ENCODE peak calls at places on chromosomes 12 and 14, in seven cellular contexts. D, Y, I, C, K, U and N are unnamed samples.
A peak's percentile ranks its signal among the peaks of the same experiment; 100 is the strongest.

GRCh38 chr14:105480807-105481801 is 5.6 kb upstream of the CRIP1 start:
- DNase-seq in C (peak; percentile 92), D (peak; percentile 95), I (peak; percentile 62), Y (peak; percentile 88), K (peak; percentile 92), U (peak; percentile 97), N (peak; percentile 93)

GRCh38 chr12:44874981-44875416 is 1.1 kb downstream of the NELL2 start:
- DNase-seq in C (peak; percentile 63), I (no peak), Y (peak; percentile 37), U (peak; percentile 54), K (peak; percentile 23), D (no peak), N (no peak)

GRCh38 chr14:97073622-97074021 is 276.4 kb downstream of the VRK1 start:
- DNase-seq in D (no peak), Y (no peak), C (no peak), K (no peak), U (no peak), I (no peak), N (no peak)

GRCh38 chr14:20434701-20435453 is 1.1 kb downstream of the KLHL33 start:
- DNase-seq in C (no peak), Y (no peak), I (no peak), U (peak; percentile 89), D (peak; percentile 87), K (no peak), N (no peak)

GRCh38 chr14:99619873-99620834 is 16.1 kb upstream of the CCDC85C start:
- DNase-seq in Y (no peak), C (peak; percentile 61), I (peak; percentile 44), U (no peak), D (no peak), K (no peak), N (no peak)

GRCh38 chr14:69079188-69079742 is 73.7 kb downstream of the DCAF5 start:
- DNase-seq in K (no peak), D (no peak), Y (no peak), U (no peak), I (peak; percentile 94), C (no peak), N (peak; percentile 90)

GRCh38 chr12:5003025-5003666 is 40.5 kb upstream of the KCNA5 start:
- DNase-seq in D (peak; percentile 71), K (peak; percentile 57), C (peak; percentile 84), U (peak; percentile 73), I (peak; percentile 12), Y (peak; percentile 54), N (peak; percentile 70)

GRCh38 chr12:9687228-9687627 is 17.7 kb downstream of the CLEC2D start:
- DNase-seq in K (no peak), C (peak; percentile 7), I (peak; percentile 32), Y (no peak), D (no peak), U (no peak), N (no peak)

GRCh38 chr14:104844306-104845032 is 20.6 kb upstream of the CEP170B start:
- DNase-seq in U (peak; percentile 46), I (no peak), D (no peak), Y (no peak), K (no peak), C (peak; percentile 54), N (no peak)

GRCh38 chr14:42222924-42223471 is 616.3 kb downstream of the LRFN5 start:
- DNase-seq in D (no peak), U (no peak), Y (no peak), C (no peak), K (no peak), I (peak; percentile 76), N (peak; percentile 14)

GRCh38 chr12:29148958-29149690 is at the start of gene FAR2:
- DNase-seq in C (peak; percentile 66), K (peak; percentile 85), D (peak; percentile 77), U (peak; percentile 67), Y (peak; percentile 44), I (peak; percentile 18), N (peak; percentile 56)

GRCh38 chr12:26608706-26609105 is 224.3 kb downstream of the ITPR2 start:
- DNase-seq in K (no peak), Y (no peak), D (no peak), U (no peak), I (no peak), C (no peak), N (no peak)

GRCh38 chr12:25670076-25671055 is 117.3 kb upstream of the LMNTD1 start:
- DNase-seq in D (no peak), K (no peak), U (no peak), Y (no peak), I (peak; percentile 48), C (no peak), N (no peak)

GRCh38 chr12:52651726-52652261 is at the start of gene KRT2:
- DNase-seq in K (no peak), C (no peak), Y (no peak), I (no peak), U (no peak), D (no peak), N (no peak)

GRCh38 chr12:102757154-102757873 is 159.7 kb downstream of the PAH start:
- DNase-seq in U (no peak), Y (no peak), D (peak; percentile 73), K (no peak), I (no peak), C (no peak), N (peak; percentile 60)

GRCh38 chr14:23522643-23523198 is 28.8 kb downstream of the ZFHX2 start:
- DNase-seq in K (no peak), D (no peak), I (no peak), C (no peak), Y (no peak), U (no peak), N (no peak)

GRCh38 chr12:114933428-114934160 is 249.6 kb upstream of the TBX3 start:
- DNase-seq in U (no peak), Y (no peak), D (no peak), I (peak; percentile 88), K (peak; percentile 6), C (no peak), N (no peak)

GRCh38 chr12:18905134-18905533 is 167.2 kb downstream of the CAPZA3 start:
- DNase-seq in Y (no peak), U (no peak), D (no peak), K (no peak), I (no peak), C (no peak), N (no peak)

GRCh38 chr12:90102957-90103652 is 394.5 kb upstream of the ATP2B1 start:
- DNase-seq in Y (no peak), U (no peak), D (no peak), K (peak; percentile 19), C (peak; percentile 49), I (peak; percentile 26), N (peak; percentile 62)

GRCh38 chr12:57722716-57723629 is 15.6 kb downstream of the AGAP2 start:
- DNase-seq in Y (no peak), C (no peak), I (no peak), D (no peak), U (no peak), K (no peak), N (no peak)

GRCh38 chr12:85697003-85697402 is 139.2 kb downstream of the RASSF9 start:
- DNase-seq in U (no peak), I (no peak), Y (no peak), D (no peak), C (no peak), K (no peak), N (no peak)

GRCh38 chr14:79749051-79749450 is 462.3 kb downstream of the DIO2 start:
- DNase-seq in I (no peak), D (no peak), U (no peak), C (no peak), K (no peak), Y (no peak), N (no peak)

GRCh38 chr12:29238822-29239291 is 89.8 kb downstream of the FAR2 start:
- DNase-seq in K (no peak), D (no peak), Y (no peak), U (no peak), I (peak; percentile 52), C (peak; percentile 10), N (no peak)

GRCh38 chr12:127485528-127485927 is 781.4 kb upstream of the TMEM132C start:
- DNase-seq in K (no peak), U (no peak), C (no peak), I (peak; percentile 85), D (no peak), Y (no peak), N (no peak)

GRCh38 chr12:71746983-71747611 is 7.6 kb upstream of the RAB21 start:
- DNase-seq in D (no peak), C (peak; percentile 59), U (no peak), I (peak; percentile 36), Y (no peak), K (peak; percentile 49), N (peak; percentile 80)

GRCh38 chr14:85252011-85252410 is 277.9 kb upstream of the FLRT2 start:
- DNase-seq in I (peak; percentile 60), D (no peak), Y (no peak), C (no peak), K (no peak), U (no peak), N (peak; percentile 74)

GRCh38 chr12:62260733-62261683 is 804 bp downstream of the USP15 start:
- DNase-seq in K (peak; percentile 23), C (peak; percentile 65), I (peak; percentile 44), U (peak; percentile 64), Y (peak; percentile 14), D (no peak), N (peak; percentile 68)

GRCh38 chr12:121388421-121388981 is 11.4 kb upstream of the RNF34 start:
- DNase-seq in Y (no peak), D (no peak), C (no peak), K (no peak), U (no peak), I (peak; percentile 77), N (no peak)

GRCh38 chr12:83971781-83972180 is 940.8 kb downstream of the SLC6A15 start:
- DNase-seq in I (no peak), C (no peak), K (no peak), D (no peak), Y (no peak), U (no peak), N (no peak)

GRCh38 chr14:100810861-100811461 is 15.0 kb upstream of the MEG3 start:
- DNase-seq in Y (no peak), D (peak; percentile 33), C (no peak), U (no peak), I (peak; percentile 69), K (no peak), N (no peak)
- H3K9me3 ChIP-seq in Y (peaks cover 45% of the 10 kb centered on the region), D (no peaks in the 10 kb centered on the region), C (peaks cover 39% of the 10 kb centered on the region), U (peaks cover 3% of the 10 kb centered on the region), I (peaks cover 22% of the 10 kb centered on the region), K (no peaks in the 10 kb centered on the region), N (no peaks in the 10 kb centered on the region)

GRCh38 chr14:77004711-77005460 is 23.6 kb downstream of the IRF2BPL start:
- DNase-seq in D (no peak), C (no peak), I (no peak), Y (no peak), K (no peak), U (no peak), N (no peak)
- H3K27ac ChIP-seq in D (no peak overlapping the region), C (no peak overlapping the region), I (no peak overlapping the region), Y (no peak overlapping the region), K (no peak overlapping the region), U (no peak overlapping the region), N (peak overlapping the region; percentile 61)

DNA sequence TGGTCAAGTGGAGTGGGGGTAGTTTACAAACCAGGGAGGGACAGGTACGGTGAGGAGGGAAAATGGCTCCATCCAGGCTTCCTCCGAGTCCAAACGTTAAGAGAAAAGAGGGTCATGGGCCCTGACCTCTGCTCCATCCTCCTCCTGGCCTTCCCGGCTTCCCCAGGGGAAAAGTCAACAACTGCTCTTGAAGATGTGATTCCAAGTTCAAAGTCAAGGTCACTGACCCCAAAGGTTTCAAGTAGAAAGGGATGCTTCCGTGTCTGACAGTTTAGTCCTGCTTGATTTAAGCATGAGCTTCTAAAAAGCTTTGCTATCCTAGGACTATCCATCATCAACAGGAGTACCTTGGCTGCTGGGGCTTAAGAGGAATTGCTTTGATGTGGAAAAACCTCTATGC is 28.4 kb downstream of the CCDC88C start:
- DNase-seq in U (no peak), K (no peak), Y (no peak), D (no peak), C (no peak), I (no peak), N (no peak)
- H3K4me3 ChIP-seq in U (no peak overlapping the region), K (no peak overlapping the region), Y (no peak overlapping the region), D (no peak overlapping the region), C (no peak overlapping the region), I (no peak overlapping the region), N (no peak overlapping the region)

GRCh38 chr12:32903318-32903717 is 6.7 kb upstream of the PKP2 start:
- DNase-seq in I (no peak), K (no peak), D (no peak), Y (no peak), U (no peak), C (no peak), N (no peak)
- H3K9me3 ChIP-seq in I (no peaks in the 10 kb centered on the region), K (no peaks in the 10 kb centered on the region), D (no peaks in the 10 kb centered on the region), Y (no peaks in the 10 kb centered on the region), U (no peaks in the 10 kb centered on the region), C (no peaks in the 10 kb centered on the region), N (no peaks in the 10 kb centered on the region)